ENCODE peak calls at places on chromosomes 12 and 14, in six cellular contexts. One of them, this sample, is unnamed.

GRCh38 chr14:82915381-82915780 is 1381.7 kb upstream of the SEL1L start:
- DNase-seq in HepG2: no peak
- DNase-seq in H1: no peak
- DNase-seq in K562: no peak
- DNase-seq in GM12892: no peak
- DNase-seq in GM12878: no peak
- DNase-seq in this sample: no peak

GRCh38 chr14:104135904-104136471 is 2.4 kb upstream of the KIF26A start:
- DNase-seq in K562: no peak
- DNase-seq in GM12892: no peak
- DNase-seq in H1: peak; percentile 70
- DNase-seq in HepG2: no peak
- DNase-seq in GM12878: no peak
- DNase-seq in this sample: no peak

GRCh38 chr12:38905480-38906351 is at the start of gene CPNE8:
- DNase-seq in HepG2: no peak
- DNase-seq in GM12878: peak; percentile 48
- DNase-seq in GM12892: peak; percentile 48
- DNase-seq in H1: no peak
- DNase-seq in K562: peak; percentile 62
- DNase-seq in this sample: peak; percentile 36

GRCh38 chr14:105702275-105702817 is 176.0 kb downstream of the TMEM121 start:
- DNase-seq in GM12878: no peak
- DNase-seq in GM12892: no peak
- DNase-seq in HepG2: no peak
- DNase-seq in H1: no peak
- DNase-seq in K562: no peak
- DNase-seq in this sample: no peak

GRCh38 chr12:66288121-66288520 is 14.2 kb upstream of the HELB start:
- DNase-seq in GM12892: no peak
- DNase-seq in K562: peak; percentile 16
- DNase-seq in HepG2: no peak
- DNase-seq in GM12878: no peak
- DNase-seq in H1: no peak
- DNase-seq in this sample: no peak

GRCh38 chr12:71865166-71865713 is 25.7 kb downstream of the TBC1D15 start:
- DNase-seq in GM12878: no peak
- DNase-seq in H1: no peak
- DNase-seq in K562: no peak
- DNase-seq in GM12892: no peak
- DNase-seq in HepG2: no peak
- DNase-seq in this sample: no peak

GRCh38 chr12:123150273-123150803 is 552 bp downstream of the PITPNM2 start:
- DNase-seq in HepG2: no peak
- DNase-seq in K562: peak; percentile 70
- DNase-seq in H1: no peak
- DNase-seq in GM12892: peak; percentile 56
- DNase-seq in GM12878: no peak
- DNase-seq in this sample: peak; percentile 56

GRCh38 chr12:27906658-27907473 is 65.7 kb downstream of the PTHLH start:
- DNase-seq in GM12878: no peak
- DNase-seq in H1: no peak
- DNase-seq in HepG2: no peak
- DNase-seq in GM12892: no peak
- DNase-seq in K562: peak; percentile 14
- DNase-seq in this sample: no peak

GRCh38 chr12:93358821-93359220 is 18.9 kb upstream of the NUDT4 start:
- DNase-seq in HepG2: no peak
- DNase-seq in GM12892: no peak
- DNase-seq in H1: no peak
- DNase-seq in GM12878: no peak
- DNase-seq in K562: no peak
- DNase-seq in this sample: no peak

GRCh38 chr12:78181544-78182162 is 351.0 kb downstream of the NAV3 start:
- DNase-seq in GM12878: no peak
- DNase-seq in K562: no peak
- DNase-seq in GM12892: no peak
- DNase-seq in H1: no peak
- DNase-seq in HepG2: peak; percentile 2
- DNase-seq in this sample: no peak

GRCh38 chr14:78327426-78328210 is 157.4 kb downstream of the NRXN3 start:
- DNase-seq in GM12892: no peak
- DNase-seq in K562: no peak
- DNase-seq in H1: no peak
- DNase-seq in GM12878: no peak
- DNase-seq in HepG2: no peak
- DNase-seq in this sample: no peak

GRCh38 chr12:67885370-67886169 is 103.7 kb upstream of the IFNG-AS1 start:
- DNase-seq in H1: no peak
- DNase-seq in GM12878: no peak
- DNase-seq in HepG2: no peak
- DNase-seq in GM12892: no peak
- DNase-seq in K562: no peak
- DNase-seq in this sample: no peak
- TF ChIP-seq POLR2AphosphoS5 in H1: no peak
- TF ChIP-seq POLR2AphosphoS5 in GM12878: no peak
- TF ChIP-seq POLR2AphosphoS5 in HepG2: no peak
- TF ChIP-seq POLR2AphosphoS5 in GM12892: no peak
- TF ChIP-seq POLR2AphosphoS5 in K562: no peak
- TF ChIP-seq POLR2AphosphoS5 in this sample: no peak

GRCh38 chr12:31321565-31322228 is 4.3 kb downstream of the SINHCAF start:
- DNase-seq in GM12892: no peak
- DNase-seq in H1: no peak
- DNase-seq in HepG2: no peak
- DNase-seq in GM12878: no peak
- DNase-seq in K562: no peak
- DNase-seq in this sample: no peak
- TF ChIP-seq POLR2A in GM12892: no peak
- TF ChIP-seq POLR2A in H1: no peak
- TF ChIP-seq POLR2A in HepG2: no peak
- TF ChIP-seq POLR2A in GM12878: no peak
- TF ChIP-seq POLR2A in K562: no peak
- TF ChIP-seq POLR2A in this sample: no peak

GRCh38 chr12:58523360-58523759 is 396.9 kb downstream of the LRIG3 start:
- DNase-seq in H1: no peak
- DNase-seq in GM12878: no peak
- DNase-seq in GM12892: no peak
- DNase-seq in HepG2: no peak
- DNase-seq in K562: no peak
- DNase-seq in this sample: no peak

GRCh38 chr12:58521152-58521551 is 399.2 kb downstream of the LRIG3 start:
- DNase-seq in K562: no peak
- DNase-seq in GM12892: no peak
- DNase-seq in HepG2: no peak
- DNase-seq in H1: no peak
- DNase-seq in GM12878: no peak
- DNase-seq in this sample: no peak

GRCh38 chr12:58519839-58520238 is 400.5 kb downstream of the LRIG3 start:
- DNase-seq in GM12878: no peak
- DNase-seq in HepG2: no peak
- DNase-seq in H1: no peak
- DNase-seq in K562: no peak
- DNase-seq in GM12892: no peak
- DNase-seq in this sample: no peak

DNA sequence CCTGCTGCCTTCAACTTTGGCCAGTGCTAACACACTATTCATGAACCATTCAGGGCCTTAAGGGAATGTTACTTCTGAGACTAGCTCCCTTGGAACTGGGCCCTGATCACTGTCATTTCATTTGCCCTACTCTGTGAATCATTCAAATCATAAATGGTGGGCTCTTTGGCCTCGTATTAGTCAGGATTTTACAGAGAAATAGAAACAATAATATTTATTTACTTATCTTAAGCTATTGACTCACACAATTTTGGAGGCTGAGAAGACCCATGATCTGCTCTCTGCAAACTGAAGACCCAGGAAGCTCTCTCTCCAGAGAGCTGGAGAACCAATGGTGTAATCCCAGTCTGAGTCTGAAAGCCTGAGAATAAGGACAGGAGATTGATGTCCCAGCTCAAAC is 398.5 kb downstream of the LRIG3 start:
- DNase-seq in H1: no peak
- DNase-seq in GM12878: no peak
- DNase-seq in GM12892: no peak
- DNase-seq in HepG2: no peak
- DNase-seq in K562: no peak
- DNase-seq in this sample: no peak
- TF ChIP-seq TAF1 in H1: no peak
- TF ChIP-seq TAF1 in GM12878: no peak
- TF ChIP-seq TAF1 in GM12892: no peak
- TF ChIP-seq TAF1 in HepG2: no peak
- TF ChIP-seq TAF1 in K562: no peak
- TF ChIP-seq TAF1 in this sample: no peak

DNA sequence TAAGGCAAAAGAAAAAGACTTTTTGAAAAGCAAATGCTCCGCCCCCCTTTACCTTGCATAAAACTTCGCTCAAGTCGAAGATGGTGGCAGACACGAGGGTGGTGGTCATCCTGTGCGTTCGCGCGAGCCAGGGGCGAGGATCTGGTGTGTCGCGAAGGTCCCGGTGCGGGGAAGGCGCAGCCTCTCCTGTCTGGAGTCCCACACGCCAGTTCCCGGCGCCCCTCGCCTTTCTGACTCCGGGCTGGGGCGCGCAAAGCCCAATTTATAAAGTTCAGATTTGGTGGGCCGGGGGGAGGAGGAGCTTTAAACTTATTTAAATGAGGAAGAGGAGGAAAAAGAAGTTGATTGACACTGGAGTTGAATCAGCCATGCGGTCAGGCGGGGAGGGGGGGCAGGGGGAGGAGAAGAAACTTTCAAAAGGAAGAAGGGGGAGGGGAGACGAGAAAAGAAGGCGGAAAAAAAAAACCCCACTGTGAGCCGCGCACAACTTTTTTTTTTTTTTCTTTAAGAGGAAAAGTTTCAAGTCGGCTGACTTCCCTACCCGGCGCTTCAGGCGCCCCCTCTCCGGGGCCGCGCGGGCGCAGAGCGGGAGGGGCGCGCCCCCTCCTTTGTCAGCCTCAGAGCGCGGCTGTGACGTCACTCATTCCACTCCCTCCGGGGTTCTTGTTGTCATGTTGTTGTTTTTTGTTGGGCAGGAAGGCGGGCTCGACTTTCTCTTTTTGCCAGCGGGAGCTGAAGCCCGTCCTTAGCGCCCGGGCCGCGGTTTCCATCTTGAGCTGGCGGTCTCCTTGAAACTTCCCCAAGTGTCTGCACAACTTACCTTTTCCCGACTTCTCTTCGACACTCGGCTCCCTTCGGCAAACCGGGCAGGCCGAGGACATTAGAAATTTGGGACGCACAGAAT is at the start of gene ZFP36L1:
- DNase-seq in GM12878: peak; percentile 85
- DNase-seq in K562: peak; percentile 84
- DNase-seq in HepG2: peak; percentile 89
- DNase-seq in GM12892: no peak
- DNase-seq in H1: peak; percentile 90
- DNase-seq in this sample: peak; percentile 58
- TF ChIP-seq POLR2AphosphoS5 in GM12878: peak; percentile 99
- TF ChIP-seq POLR2AphosphoS5 in K562: peak; percentile 80
- TF ChIP-seq POLR2AphosphoS5 in HepG2: peak; percentile 99
- TF ChIP-seq POLR2AphosphoS5 in GM12892: peak; percentile 99
- TF ChIP-seq POLR2AphosphoS5 in H1: peak; percentile 98
- TF ChIP-seq POLR2AphosphoS5 in this sample: peak; percentile 98

DNA sequence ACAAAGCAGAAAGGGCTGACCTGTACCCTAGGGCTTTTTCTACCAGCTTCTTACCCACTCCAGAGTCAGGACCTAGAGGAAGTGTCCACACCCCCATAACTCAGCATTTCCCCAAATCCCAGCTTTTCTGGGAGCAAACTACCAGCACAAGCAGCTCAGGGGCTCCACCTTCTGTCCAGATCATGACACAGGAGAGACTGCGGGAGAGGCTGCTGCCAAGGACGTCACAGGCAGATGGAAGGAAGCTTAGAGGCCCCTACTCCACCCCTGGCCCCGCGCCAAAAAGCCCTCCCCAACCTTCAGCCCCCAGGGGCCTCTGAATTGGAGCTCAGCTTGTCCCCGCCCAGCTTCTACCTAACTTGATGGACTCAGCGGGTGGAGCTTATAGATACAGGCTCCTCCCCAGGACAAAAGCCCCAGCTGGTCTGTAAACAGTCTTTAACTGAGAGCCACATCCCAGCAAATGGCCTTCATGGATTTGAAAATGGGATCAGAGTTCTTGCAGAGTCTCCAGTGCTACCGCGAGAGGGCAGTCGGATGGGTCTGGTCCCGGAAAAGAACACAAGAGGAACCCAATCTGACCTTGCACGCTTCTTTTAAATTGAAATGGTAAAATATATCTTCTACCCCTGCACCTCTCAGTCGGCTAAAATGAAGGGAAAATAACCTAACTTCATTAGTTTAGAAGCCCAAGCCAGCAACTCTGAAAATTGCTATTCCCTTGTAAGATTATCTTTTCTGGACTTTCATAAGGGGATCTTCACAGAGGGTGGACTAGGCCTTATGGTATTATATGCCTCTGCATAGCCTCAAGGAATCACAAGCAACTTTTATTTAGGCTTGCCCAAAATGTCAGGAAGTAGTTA is 6.8 kb upstream of the BAZ2A start:
- DNase-seq in GM12878: peak; percentile 87
- DNase-seq in HepG2: peak; percentile 100
- DNase-seq in GM12892: peak; percentile 80
- DNase-seq in K562: peak; percentile 98
- DNase-seq in H1: peak; percentile 92
- DNase-seq in this sample: peak; percentile 79
- TF ChIP-seq POLR2A in GM12878: no peak
- TF ChIP-seq POLR2A in HepG2: no peak
- TF ChIP-seq POLR2A in GM12892: peak; percentile 56
- TF ChIP-seq POLR2A in K562: peak; percentile 76
- TF ChIP-seq POLR2A in H1: peak; percentile 35
- TF ChIP-seq POLR2A in this sample: peak; percentile 79

GRCh38 chr12:116066381-116067230 is 210.9 kb downstream of the MED13L start:
- DNase-seq in H1: no peak
- DNase-seq in GM12892: no peak
- DNase-seq in GM12878: no peak
- DNase-seq in K562: peak; percentile 49
- DNase-seq in HepG2: peak; percentile 34
- DNase-seq in this sample: no peak

GRCh38 chr12:116068371-116068770 is 209.1 kb downstream of the MED13L start:
- DNase-seq in H1: no peak
- DNase-seq in HepG2: no peak
- DNase-seq in K562: no peak
- DNase-seq in GM12878: no peak
- DNase-seq in GM12892: no peak
- DNase-seq in this sample: no peak

GRCh38 chr12:116062698-116063097 is 214.8 kb downstream of the MED13L start:
- DNase-seq in HepG2: no peak
- DNase-seq in GM12892: no peak
- DNase-seq in K562: no peak
- DNase-seq in H1: no peak
- DNase-seq in GM12878: no peak
- DNase-seq in this sample: no peak

GRCh38 chr12:116067892-116068291 is 209.6 kb downstream of the MED13L start:
- DNase-seq in GM12878: no peak
- DNase-seq in K562: no peak
- DNase-seq in GM12892: no peak
- DNase-seq in HepG2: peak; percentile 26
- DNase-seq in H1: no peak
- DNase-seq in this sample: no peak

DNA sequence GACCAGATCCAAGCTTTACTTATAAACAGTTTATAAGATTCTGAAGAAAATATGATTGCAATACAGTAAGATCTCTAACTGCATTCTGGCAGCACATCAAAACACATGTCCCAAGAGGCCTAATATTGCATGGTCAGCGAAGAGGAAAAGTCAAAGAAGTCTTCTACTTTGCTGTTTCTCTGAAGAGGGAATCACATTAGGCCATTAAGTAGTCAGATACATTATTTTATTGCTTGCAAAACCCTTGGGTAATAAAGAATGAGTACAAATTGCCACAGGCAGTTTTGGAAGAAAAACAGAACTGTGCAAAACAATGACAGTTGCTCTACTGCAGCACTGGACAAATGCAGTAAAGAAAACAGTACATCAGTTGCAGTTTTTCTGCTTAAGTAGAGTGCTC is 211.9 kb downstream of the MED13L start:
- DNase-seq in K562: no peak
- DNase-seq in GM12878: no peak
- DNase-seq in H1: no peak
- DNase-seq in GM12892: no peak
- DNase-seq in HepG2: no peak
- DNase-seq in this sample: no peak
- TF ChIP-seq TAF1 in K562: no peak
- TF ChIP-seq TAF1 in GM12878: no peak
- TF ChIP-seq TAF1 in H1: no peak
- TF ChIP-seq TAF1 in GM12892: no peak
- TF ChIP-seq TAF1 in HepG2: no peak
- TF ChIP-seq TAF1 in this sample: no peak

This sample was measured in GM12891.